ENCODE peak calls at places on chromosomes 4 and X, in five cellular contexts. L, Y, B, X and V are unnamed samples.

GRCh38 chrX:11100281-11101035 is 10.7 kb upstream of the HCCS start:
- DNase-seq in L (peak; percentile 60), B (peak; percentile 34), Y (no peak), X (peak; percentile 18), V (no peak)

GRCh38 chr4:84804126-84804525 is 162.4 kb downstream of the WDFY3 start:
- DNase-seq in Y (no peak), L (no peak), X (no peak), B (no peak), V (peak; percentile 28)

GRCh38 chr4:26741491-26741871 is 119.2 kb upstream of the STIM2 start:
- DNase-seq in B (no peak), X (no peak), L (no peak), Y (no peak), V (no peak)

GRCh38 chr4:168623011-168623410 is 126.2 kb downstream of the PALLD start:
- DNase-seq in Y (no peak), L (no peak), B (no peak), X (no peak), V (no peak)

GRCh38 chr4:21476753-21477152 is 471.8 kb downstream of the KCNIP4 start:
- DNase-seq in L (no peak), Y (no peak), X (no peak), B (no peak), V (no peak)

GRCh38 chr4:154807042-154807630 is 26.1 kb downstream of the RBM46 start:
- DNase-seq in X (no peak), Y (no peak), B (peak; percentile 15), L (no peak), V (no peak)

GRCh38 chrX:68571292-68572256 is 72.7 kb downstream of the YIPF6 start:
- DNase-seq in Y (no peak), L (no peak), X (no peak), B (no peak), V (no peak)

GRCh38 chr4:109875106-109875505 is 27.2 kb downstream of the LRIT3 start:
- DNase-seq in X (no peak), B (no peak), Y (no peak), L (no peak), V (no peak)

GRCh38 chr4:24924309-24924781 is 11.5 kb upstream of the CCDC149 start:
- DNase-seq in Y (no peak), L (no peak), X (no peak), B (no peak), V (no peak)

GRCh38 chr4:647481-647880 is 22.1 kb downstream of the PDE6B start:
- DNase-seq in X (no peak), L (no peak), Y (no peak), B (no peak), V (no peak)

GRCh38 chr4:146545102-146545501 is 23.4 kb upstream of the SLC10A7 start:
- DNase-seq in L (peak; percentile 5), X (no peak), B (peak; percentile 18), Y (no peak), V (no peak)

GRCh38 chr4:157514711-157515110 is 294.2 kb downstream of the GRIA2 start:
- DNase-seq in Y (no peak), X (no peak), B (no peak), L (no peak), V (no peak)

GRCh38 chrX:41303013-41303412 is 30.9 kb upstream of the DDX3X start:
- DNase-seq in L (no peak), B (no peak), Y (no peak), X (no peak), V (no peak)